ENCODE peak calls at places on chromosomes 16 and 17, in nine cellular contexts. L is AG04449, F is fibroblast of the aortic adventitia, Q is fibroblast of lung, Y is Peyer's patch, R is AG10803, S is brain microvascular endothelial cell, O is AG04450, Z is left lung. E is an unnamed sample.

GRCh38 chr17:80980397-80981061 is 11.1 kb upstream of the CHMP6 start:
- DNase-seq in L (no peak), F (peak; percentile 28), Q (peak; percentile 50), Y (no peak), R (peak; percentile 31), S (peak; percentile 22), O (no peak), Z (no peak), E (no peak)

GRCh38 chr16:29925805-29926674 is at the start of gene KCTD13:
- DNase-seq in L (no peak), F (peak; percentile 76), Q (peak; percentile 79), Y (peak; percentile 84), R (peak; percentile 61), S (peak; percentile 67), O (peak; percentile 56), Z (peak; percentile 95), E (peak; percentile 82)

GRCh38 chr17:40025991-40026815 is 11.0 kb downstream of the CSF3 start:
- DNase-seq in L (no peak), F (no peak), Q (no peak), Y (no peak), R (no peak), S (peak; percentile 29), O (no peak), Z (no peak), E (peak; percentile 86)

GRCh38 chr16:20898938-20899502 is 1.1 kb downstream of the DCUN1D3 start:
- DNase-seq in L (peak; percentile 73), F (peak; percentile 89), Q (peak; percentile 55), Y (no peak), R (peak; percentile 90), S (peak; percentile 50), O (peak; percentile 59), Z (no peak), E (no peak)

GRCh38 chr16:78099372-78100161 is at the start of gene WWOX:
- DNase-seq in L (peak; percentile 89), F (peak; percentile 98), Q (peak; percentile 99), Y (peak; percentile 95), R (peak; percentile 98), S (peak; percentile 98), O (peak; percentile 96), Z (peak; percentile 97), E (peak; percentile 99)

GRCh38 chr17:79226037-79226436 is 151.4 kb downstream of the ENGASE start:
- DNase-seq in L (no peak), F (no peak), Q (no peak), Y (no peak), R (no peak), S (no peak), O (no peak), Z (no peak), E (no peak)

GRCh38 chr17:3751836-3752235 is 28.1 kb downstream of the HASPIN start:
- DNase-seq in L (no peak), F (no peak), Q (no peak), Y (no peak), R (no peak), S (no peak), O (no peak), Z (no peak), E (no peak)

GRCh38 chr17:20966869-20967268 is 75.9 kb downstream of the USP22 start:
- DNase-seq in L (no peak), F (no peak), Q (no peak), Y (peak; percentile 40), R (no peak), S (no peak), O (no peak), Z (no peak), E (no peak)

GRCh38 chr17:62321451-62321850 is 58.9 kb upstream of the EFCAB3 start:
- DNase-seq in L (no peak), F (peak; percentile 1), Q (peak; percentile 54), Y (no peak), R (peak; percentile 12), S (peak; percentile 62), O (no peak), Z (no peak), E (peak; percentile 20)

GRCh38 chr17:41013606-41014005 is 4.7 kb upstream of the KRTAP3-1 start:
- DNase-seq in L (no peak), F (peak; percentile 51), Q (peak; percentile 9), Y (no peak), R (peak; percentile 83), S (no peak), O (peak; percentile 13), Z (no peak), E (no peak)

GRCh38 chr17:10821770-10822169 is 16.1 kb downstream of the PIRT start:
- DNase-seq in L (no peak), F (no peak), Q (no peak), Y (no peak), R (no peak), S (no peak), O (no peak), Z (no peak), E (no peak)

GRCh38 chr16:54957403-54957802 is 26.7 kb downstream of the IRX5 start:
- DNase-seq in L (no peak), F (peak; percentile 9), Q (no peak), Y (no peak), R (no peak), S (no peak), O (no peak), Z (no peak), E (peak; percentile 68)

GRCh38 chr16:81366316-81366932 is 51.7 kb downstream of the GAN start:
- DNase-seq in L (no peak), F (peak; percentile 76), Q (peak; percentile 64), Y (no peak), R (peak; percentile 47), S (peak; percentile 11), O (peak; percentile 13), Z (no peak), E (peak; percentile 60)
- TF ChIP-seq CTCF in L (peak; percentile 33), F (peak; percentile 50), Q (peak; percentile 48), Y (peak; percentile 23), R (peak; percentile 76), S (peak; percentile 51), O (peak; percentile 68), Z (peak; percentile 41), E (peak; percentile 57)

GRCh38 chr16:85753976-85754375 is 3.1 kb upstream of the C16orf74 start:
- DNase-seq in L (no peak), F (no peak), Q (no peak), Y (peak; percentile 39), R (no peak), S (no peak), O (no peak), Z (no peak), E (no peak)
- TF ChIP-seq CTCF in L (no peak), F (no peak), Q (no peak), Y (no peak), R (no peak), S (no peak), O (no peak), Z (no peak), E (no peak)

GRCh38 chr17:66426397-66427033 is 124.1 kb downstream of the PRKCA start:
- DNase-seq in L (no peak), F (peak; percentile 39), Q (peak; percentile 18), Y (no peak), R (no peak), S (no peak), O (no peak), Z (no peak), E (peak; percentile 30)
- TF ChIP-seq CTCF in L (peak; percentile 25), F (peak; percentile 14), Q (peak; percentile 20), Y (no peak), R (peak; percentile 20), S (peak; percentile 54), O (peak; percentile 12), Z (peak; percentile 25), E (no peak)

DNA sequence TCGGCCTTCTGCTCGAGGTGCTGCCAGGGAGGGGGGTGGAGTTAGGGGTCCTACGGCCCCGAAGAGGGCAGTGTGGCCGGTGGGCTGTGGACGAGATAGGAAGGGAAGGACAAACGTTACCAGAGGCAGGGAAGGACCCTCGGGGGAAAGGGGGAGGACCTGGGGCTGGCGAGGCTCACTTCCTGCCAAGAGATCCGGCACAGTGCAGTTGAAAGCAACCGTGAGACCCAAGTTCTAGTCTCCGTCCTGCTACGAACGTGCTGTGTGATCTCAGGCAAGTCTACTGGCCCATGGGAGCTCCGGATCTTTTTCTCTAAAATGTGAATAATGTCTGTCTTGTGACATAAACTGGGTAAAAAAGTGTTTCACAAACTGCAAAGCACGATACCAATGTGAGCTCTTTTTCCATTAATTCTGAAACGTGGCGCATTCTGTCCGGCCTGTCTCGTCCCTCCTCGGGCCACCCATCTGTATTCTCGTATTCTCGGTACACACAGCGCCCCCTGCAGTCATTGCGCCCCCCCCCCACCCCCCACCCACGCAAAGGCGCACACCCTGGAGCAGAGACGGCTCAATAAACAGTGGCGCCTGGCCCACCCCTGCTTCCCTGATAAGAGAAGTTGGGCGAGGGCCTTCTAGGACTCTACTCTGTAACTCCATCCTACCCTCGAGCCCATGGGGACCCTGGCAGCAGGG is 8.8 kb downstream of the CYGB start:
- DNase-seq in L (no peak), F (peak; percentile 81), Q (peak; percentile 67), Y (peak; percentile 57), R (peak; percentile 31), S (no peak), O (no peak), Z (no peak), E (no peak)
- TF ChIP-seq CTCF in L (no peak), F (no peak), Q (no peak), Y (no peak), R (no peak), S (peak; percentile 42), O (peak; percentile 9), Z (no peak), E (no peak)

DNA sequence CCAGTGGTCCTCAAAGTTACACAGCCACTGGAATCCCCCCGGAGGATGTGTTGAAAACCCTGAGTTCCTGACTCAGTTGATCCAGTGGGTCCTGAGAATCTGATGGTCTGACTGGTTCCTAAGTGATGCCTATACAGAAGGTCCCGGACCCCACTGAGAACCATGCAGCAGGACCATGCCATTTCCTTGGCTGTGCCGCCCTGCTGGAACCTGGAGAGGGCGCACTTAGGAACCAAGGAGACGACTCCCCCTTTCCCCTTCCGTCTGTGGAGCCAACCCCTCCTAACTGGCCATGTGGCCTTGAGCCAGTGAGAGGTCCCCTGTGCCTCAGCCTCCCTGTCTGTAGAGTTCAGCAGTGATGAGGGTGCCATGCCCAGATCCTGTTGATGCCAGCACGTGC is 22.0 kb downstream of the C16orf74 start:
- DNase-seq in L (no peak), F (no peak), Q (no peak), Y (no peak), R (no peak), S (no peak), O (no peak), Z (no peak), E (no peak)
- TF ChIP-seq CTCF in L (no peak), F (no peak), Q (no peak), Y (no peak), R (peak; percentile 17), S (peak; percentile 53), O (peak; percentile 20), Z (no peak), E (no peak)

GRCh38 chr16:65153365-65154105 is 31.7 kb upstream of the CDH11 start:
- DNase-seq in L (no peak), F (no peak), Q (no peak), Y (no peak), R (no peak), S (no peak), O (no peak), Z (no peak), E (no peak)
- TF ChIP-seq CTCF in L (no peak), F (no peak), Q (no peak), Y (no peak), R (no peak), S (no peak), O (no peak), Z (no peak), E (no peak)

E was measured in MCF 10A.